ENCODE peak calls at places on chromosomes 1 and 21, in nine cellular contexts. B, A, Z, M, W, K, Q, H and T are unnamed samples.

GRCh38 chr1:16175610-16176553 is 20.0 kb upstream of the EPHA2 start:
- DNase-seq in W (peak; percentile 68), H (peak; percentile 83), Z (peak; percentile 65), B (peak; percentile 97), Q (no peak), A (peak; percentile 84), M (peak; percentile 72), K (peak; percentile 80), T (no peak)

GRCh38 chr1:26729633-26730032 is 33.8 kb downstream of the ARID1A start:
- DNase-seq in B (no peak), Z (no peak), K (no peak), Q (no peak), W (no peak), A (no peak), H (no peak), M (no peak), T (no peak)

GRCh38 chr1:7192453-7192852 is 407.2 kb downstream of the CAMTA1 start:
- DNase-seq in M (no peak), K (no peak), A (no peak), Z (no peak), H (no peak), B (no peak), Q (no peak), W (no peak), T (no peak)

GRCh38 chr1:203439086-203439620 is 36.5 kb upstream of the PRELP start:
- DNase-seq in B (no peak), Q (no peak), W (no peak), K (no peak), A (no peak), H (no peak), Z (no peak), M (no peak), T (no peak)

GRCh38 chr1:221408117-221408516 is 333.8 kb downstream of the DUSP10 start:
- DNase-seq in K (no peak), A (no peak), M (no peak), B (no peak), H (no peak), W (no peak), Z (no peak), Q (no peak), T (no peak)

GRCh38 chr1:54532033-54532432 is 16.0 kb upstream of the ACOT11 start:
- DNase-seq in Q (no peak), K (no peak), A (no peak), M (no peak), Z (no peak), W (no peak), B (no peak), H (no peak), T (no peak)

GRCh38 chr21:14842641-14843040 is 222.2 kb downstream of the NRIP1 start:
- DNase-seq in Q (no peak), W (no peak), M (no peak), A (no peak), B (no peak), K (no peak), H (no peak), Z (no peak), T (no peak)

GRCh38 chr1:229710746-229711145 is 84.7 kb downstream of the URB2 start:
- DNase-seq in Q (no peak), Z (no peak), K (no peak), B (no peak), M (no peak), A (peak; percentile 47), W (no peak), H (no peak), T (no peak)

GRCh38 chr1:15736035-15736665 is at the start of gene SLC25A34:
- DNase-seq in W (no peak), A (no peak), Q (no peak), H (peak; percentile 71), M (no peak), Z (no peak), K (peak; percentile 97), B (no peak), T (no peak)

DNA sequence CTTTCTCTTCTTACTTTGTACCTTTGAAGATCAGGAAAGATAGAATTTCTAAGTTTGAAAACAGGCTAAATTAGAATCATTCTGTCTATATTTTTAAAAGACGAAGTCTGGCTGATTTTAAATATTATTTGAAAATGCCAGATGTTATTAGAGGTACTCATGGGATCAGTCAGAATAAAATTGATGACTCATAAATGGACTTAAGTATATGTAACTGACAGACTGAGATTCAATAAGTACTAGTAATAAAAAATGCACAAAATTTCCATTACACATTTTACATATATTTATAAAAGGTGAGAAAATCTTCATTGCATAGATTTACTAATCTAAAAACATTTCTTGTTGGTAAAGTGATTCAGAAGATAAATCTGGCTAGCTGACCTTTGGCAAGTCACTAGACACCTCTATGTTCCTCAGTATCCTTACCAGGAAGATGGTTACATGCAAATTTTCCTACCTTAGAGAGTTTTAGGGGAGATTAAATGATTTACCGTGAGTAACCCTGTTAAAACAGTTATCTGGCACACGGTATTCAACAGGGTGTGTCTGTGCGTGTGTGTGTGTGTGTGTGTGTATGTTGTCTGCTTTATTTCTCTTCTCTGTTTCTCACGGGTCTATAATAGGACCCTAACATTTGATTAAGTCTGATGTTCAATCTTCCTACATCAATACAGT is 189.0 kb downstream of the RUNX1 start:
- DNase-seq in A (no peak), Q (no peak), Z (no peak), M (no peak), W (no peak), B (no peak), H (no peak), K (no peak), T (no peak)
- TF ChIP-seq CTCF in A (no peak), Q (no peak), Z (no peak), M (no peak), W (no peak), B (no peak), H (no peak), K (no peak), T (no peak)

DNA sequence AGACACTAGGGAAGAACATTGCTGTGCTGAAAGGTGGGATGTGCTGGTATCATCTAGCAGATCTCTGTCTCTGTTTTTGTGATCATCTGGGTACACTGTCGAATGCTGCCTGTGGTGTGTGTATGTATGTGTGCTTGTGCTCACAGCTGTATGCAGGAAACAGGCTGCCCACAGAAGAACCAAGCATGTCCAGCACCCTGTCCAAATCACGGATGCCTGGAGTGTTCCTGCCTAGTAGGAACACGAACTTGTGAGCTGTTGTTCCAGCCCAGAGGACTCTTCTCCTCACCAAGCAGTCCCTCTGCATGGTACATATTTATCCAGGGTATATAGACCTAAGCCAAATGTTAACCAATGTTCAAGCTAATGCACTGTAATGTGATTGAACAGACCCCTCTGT is 1.6 kb downstream of the BRINP2 start:
- DNase-seq in A (no peak), W (no peak), B (no peak), H (no peak), M (no peak), Z (no peak), Q (no peak), K (no peak), T (no peak)
- H3K27me3 ChIP-seq in A (peaks cover 60% of the 10 kb centered on the region), W (peaks cover 2% of the 10 kb centered on the region), B (peaks cover 74% of the 10 kb centered on the region), H (peaks cover 2% of the 10 kb centered on the region), M (peaks cover 30% of the 10 kb centered on the region), Z (peaks cover 64% of the 10 kb centered on the region), Q (peaks cover 29% of the 10 kb centered on the region), K (peaks cover 10% of the 10 kb centered on the region), T (peaks cover 3% of the 10 kb centered on the region)

GRCh38 chr21:42975886-42976608 is 1.7 kb downstream of the PKNOX1 start:
- DNase-seq in Q (no peak), M (no peak), B (no peak), K (no peak), W (no peak), A (no peak), H (no peak), Z (no peak), T (no peak)

GRCh38 chr21:42974832-42975820 is 764 bp downstream of the PKNOX1 start:
- DNase-seq in Q (peak; percentile 65), A (peak; percentile 51), W (peak; percentile 90), M (no peak), H (peak; percentile 48), K (peak; percentile 72), Z (peak; percentile 88), B (peak; percentile 85), T (peak; percentile 72)

GRCh38 chr21:42973309-42973990 is 912 bp upstream of the PKNOX1 start:
- DNase-seq in A (no peak), Z (no peak), M (no peak), Q (no peak), W (peak; percentile 51), K (peak; percentile 31), B (peak; percentile 72), H (no peak), T (no peak)

GRCh38 chr21:42971897-42972275 is 2.5 kb upstream of the PKNOX1 start:
- DNase-seq in Z (no peak), W (peak; percentile 67), K (no peak), H (no peak), M (no peak), A (no peak), Q (no peak), B (peak; percentile 58), T (no peak)

GRCh38 chr21:42973991-42974831 is at the start of gene PKNOX1:
- DNase-seq in H (peak; percentile 99), B (peak; percentile 100), Q (peak; percentile 99), K (peak; percentile 99), W (peak; percentile 99), A (peak; percentile 94), Z (peak; percentile 100), M (peak; percentile 97), T (peak; percentile 99)
- TF ChIP-seq CTCF in H (no peak), B (no peak), Q (no peak), K (no peak), W (peak; percentile 85), A (no peak), Z (no peak), M (no peak), T (no peak)

GRCh38 chr1:34926156-34926555 is 3.3 kb downstream of the DLGAP3 start:
- DNase-seq in Z (no peak), A (no peak), Q (no peak), M (no peak), K (no peak), B (no peak), H (no peak), W (no peak), T (no peak)

GRCh38 chr1:34925730-34926129 is 3.7 kb downstream of the DLGAP3 start:
- DNase-seq in W (no peak), K (no peak), A (no peak), B (no peak), M (no peak), Z (no peak), Q (no peak), H (no peak), T (no peak)

GRCh38 chr1:34927316-34927715 is 2.1 kb downstream of the DLGAP3 start:
- DNase-seq in Q (no peak), Z (no peak), K (no peak), A (no peak), W (no peak), M (no peak), H (no peak), B (no peak), T (no peak)

GRCh38 chr1:34928066-34928864 is 1.2 kb downstream of the DLGAP3 start:
- DNase-seq in H (peak; percentile 24), A (no peak), B (no peak), M (no peak), Z (no peak), Q (no peak), K (no peak), W (no peak), T (no peak)

DNA sequence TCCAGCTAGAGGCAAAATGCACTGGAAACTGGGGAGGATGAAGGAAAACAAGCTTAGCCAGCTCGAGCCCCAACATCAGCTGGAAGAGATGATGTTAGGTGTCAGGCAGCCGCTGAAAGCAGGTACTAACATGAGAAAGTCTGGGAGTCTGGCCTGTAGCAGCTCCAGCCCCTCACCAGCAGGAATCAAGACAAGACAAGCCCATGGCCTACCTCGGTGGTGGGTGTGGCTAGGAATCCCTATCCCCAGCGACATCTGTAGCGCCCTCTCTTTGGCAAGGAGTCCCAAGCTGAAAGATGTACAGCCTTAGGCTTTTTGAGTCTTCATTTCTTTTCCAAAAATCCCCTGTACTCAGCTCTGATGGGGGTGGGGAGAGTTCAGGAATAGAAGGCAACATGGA is 2.6 kb downstream of the DLGAP3 start:
- DNase-seq in A (no peak), Q (no peak), K (no peak), W (no peak), M (no peak), H (no peak), Z (no peak), B (no peak), T (no peak)
- H3K27me3 ChIP-seq in A (peaks cover 58% of the 10 kb centered on the region), Q (peaks cover 39% of the 10 kb centered on the region), K (no peaks in the 10 kb centered on the region), W (peaks cover 21% of the 10 kb centered on the region), M (peaks cover 45% of the 10 kb centered on the region), H (no peaks in the 10 kb centered on the region), Z (peaks cover 90% of the 10 kb centered on the region), B (peaks cover 85% of the 10 kb centered on the region), T (peaks cover 2% of the 10 kb centered on the region)